ENCODE peak calls at places on chromosomes 4 and X, in six cellular contexts. H is suprapubic skin, M is prostate gland, B is ascending aorta, P is coronary artery, I is BE2C. Q is an unnamed sample.

GRCh38 chr4:106245176-106245575 is 70.8 kb downstream of the TBCK start:
- DNase-seq in I (no peak), P (no peak), M (no peak), H (no peak), B (no peak), Q (no peak)

GRCh38 chrX:71910526-71911022 is at the start of gene NHSL2:
- DNase-seq in B (no peak), M (no peak), P (no peak), I (peak), H (no peak), Q (no peak)

GRCh38 chr4:111631157-111631999 is 513.9 kb upstream of the FAM241A start:
- DNase-seq in P (no peak), M (no peak), B (no peak), H (no peak), I (no peak), Q (no peak)

GRCh38 chr4:6497796-6498195 is 25.4 kb upstream of the PPP2R2C start:
- DNase-seq in I (no peak), P (no peak), H (no peak), M (no peak), B (no peak), Q (no peak)

GRCh38 chr4:24476209-24476781 is 108.1 kb downstream of the DHX15 start:
- DNase-seq in P (no peak), M (no peak), B (no peak), I (no peak), H (no peak), Q (no peak)

GRCh38 chr4:95095352-95095974 is 337.7 kb downstream of the BMPR1B start:
- DNase-seq in M (no peak), B (no peak), I (peak), P (no peak), H (no peak), Q (no peak)

GRCh38 chr4:164508836-164509235 is 245.1 kb upstream of the SMIM31 start:
- DNase-seq in P (no peak), B (no peak), I (no peak), M (no peak), H (no peak), Q (no peak)

GRCh38 chr4:129189630-129190029 is 93.7 kb downstream of the C4orf33 start:
- DNase-seq in P (no peak), B (no peak), M (no peak), I (no peak), H (no peak), Q (no peak)

GRCh38 chr4:79678472-79679202 is 270.6 kb upstream of the GK2 start:
- DNase-seq in M (no peak), B (no peak), H (no peak), P (no peak), I (no peak), Q (no peak)

GRCh38 chrX:129759576-129760061 is 20.1 kb upstream of the SASH3 start:
- DNase-seq in B (no peak), M (peak), P (no peak), I (no peak), H (no peak), Q (no peak)

GRCh38 chrX:132561483-132561882 is 72.6 kb upstream of the MBNL3 start:
- DNase-seq in M (no peak), H (no peak), P (no peak), B (no peak), I (no peak), Q (no peak)

GRCh38 chrX:132565273-132565672 is 76.4 kb upstream of the MBNL3 start:
- DNase-seq in M (no peak), P (no peak), H (no peak), B (no peak), I (no peak), Q (no peak)

GRCh38 chrX:132561974-132562373 is 73.1 kb upstream of the MBNL3 start:
- DNase-seq in I (no peak), M (no peak), H (no peak), B (no peak), P (no peak), Q (no peak)

GRCh38 chrX:132568291-132568690 is 79.5 kb upstream of the MBNL3 start:
- DNase-seq in B (no peak), P (no peak), M (no peak), I (no peak), H (no peak), Q (no peak)

DNA sequence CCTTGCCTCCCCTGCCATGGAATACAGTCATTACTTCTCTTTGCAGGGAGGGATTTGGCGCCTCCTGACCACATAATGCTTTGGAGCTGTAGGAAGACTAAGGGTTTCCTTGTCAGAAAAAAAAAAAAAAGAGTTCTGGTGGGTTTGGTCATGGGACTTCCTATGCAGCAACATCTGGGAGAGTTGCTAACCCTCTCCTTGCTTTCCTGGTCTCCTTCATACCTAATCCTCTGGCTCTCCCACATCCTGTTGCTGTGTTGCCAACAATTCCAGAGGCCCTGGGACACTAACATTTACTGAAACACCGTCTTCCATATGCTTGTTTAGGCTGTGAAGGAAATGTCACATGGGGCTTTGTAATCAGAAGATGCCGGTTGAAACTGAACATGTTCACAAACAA is 75.2 kb upstream of the MBNL3 start:
- DNase-seq in P (no peak), I (no peak), M (no peak), H (no peak), B (no peak), Q (no peak)
- TF ChIP-seq CTCF in P (no peak), I (no peak), M (no peak), H (no peak), B (no peak), Q (no peak)

GRCh38 chr4:10582059-10582686 is 102.4 kb downstream of the CLNK start:
- DNase-seq in I (no peak), M (peak), H (no peak), P (no peak), B (peak), Q (no peak)
- TF ChIP-seq CTCF in I (peak), M (peak), H (peak), P (no peak), B (peak), Q (peak)

GRCh38 chr4:53614616-53615015 is 23.3 kb upstream of the LNX1 start:
- DNase-seq in B (no peak), P (no peak), H (no peak), M (no peak), I (no peak), Q (no peak)
- TF ChIP-seq CTCF in B (no peak), P (no peak), H (no peak), M (no peak), I (peak), Q (no peak)

GRCh38 chr4:55161739-55162138 is 36.3 kb upstream of the KDR start:
- DNase-seq in H (no peak), I (no peak), B (no peak), M (no peak), P (no peak), Q (no peak)

GRCh38 chr4:55162396-55162795 is 37.0 kb upstream of the KDR start:
- DNase-seq in I (no peak), B (no peak), H (no peak), P (no peak), M (no peak), Q (no peak)

GRCh38 chr4:55157559-55158277 is 32.3 kb upstream of the KDR start:
- DNase-seq in H (no peak), B (no peak), M (no peak), P (no peak), I (no peak), Q (no peak)

GRCh38 chr4:55159851-55160250 is 34.5 kb upstream of the KDR start:
- DNase-seq in I (no peak), P (no peak), B (no peak), H (no peak), M (no peak), Q (no peak)

DNA sequence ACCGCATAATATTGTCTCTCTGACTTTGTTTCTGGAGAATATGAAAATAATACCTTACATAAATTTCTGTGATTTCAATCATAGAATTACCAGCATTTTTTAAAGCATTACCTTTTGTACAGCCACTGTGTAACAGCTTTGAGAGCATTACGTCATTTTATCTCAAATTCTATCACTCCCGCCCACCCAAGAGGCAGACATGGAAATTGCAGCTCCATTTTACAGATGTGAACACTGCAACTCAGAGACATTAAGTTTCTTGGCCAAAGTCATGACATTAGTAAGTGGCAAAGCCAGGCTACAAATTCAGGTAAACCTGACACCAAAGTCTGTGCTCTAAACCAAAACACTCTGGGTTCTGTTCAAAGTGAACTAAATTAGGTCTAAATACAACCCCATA is 33.6 kb upstream of the KDR start:
- DNase-seq in M (no peak), I (no peak), P (no peak), H (no peak), B (no peak), Q (no peak)
- TF ChIP-seq CTCF in M (no peak), I (no peak), P (no peak), H (no peak), B (no peak), Q (no peak)

Q was measured in osteocyte.